ENCODE peak calls at places on chromosomes 12 and 14, in four cellular contexts. K, C, F and J are unnamed samples.

GRCh38 chr12:52239767-52240166 is 6.7 kb downstream of the KRT7 start:
- DNase-seq in C (no peak), K (no peak), F (no peak), J (no peak)

GRCh38 chr14:89576132-89576923 is 159.3 kb upstream of the FOXN3 start:
- DNase-seq in C (peak), K (peak), F (peak), J (peak)

GRCh38 chr14:77151245-77151644 is 9.7 kb upstream of the ZDHHC22 start:
- DNase-seq in F (no peak), C (no peak), K (peak), J (no peak)

GRCh38 chr14:103961928-103962578 is 19.7 kb upstream of the RD3L start:
- DNase-seq in K (no peak), C (no peak), F (no peak), J (no peak)

GRCh38 chr12:20463920-20464524 is 95.7 kb downstream of the PDE3A start:
- DNase-seq in F (no peak), K (peak), C (peak), J (no peak)

GRCh38 chr12:45688188-45688587 is 41.3 kb upstream of the ARID2 start:
- DNase-seq in C (no peak), K (no peak), F (no peak), J (no peak)

GRCh38 chr12:76866726-76867125 is 12.1 kb downstream of the CSRP2 start:
- DNase-seq in K (peak), F (no peak), C (peak), J (no peak)

GRCh38 chr12:99809921-99810320 is 162.4 kb downstream of the GARIN6 start:
- DNase-seq in C (no peak), K (no peak), F (no peak), J (no peak)

GRCh38 chr14:94485944-94486841 is 10.2 kb upstream of the SERPINA9 start:
- DNase-seq in K (peak), C (peak), F (peak), J (no peak)

GRCh38 chr14:100898465-100898864 is 5.1 kb downstream of the RTL1 start:
- DNase-seq in C (no peak), K (no peak), F (no peak), J (no peak)